ENCODE peak calls at places on chromosomes 5 and 9, in six cellular contexts. C, Y, L, R, T and Z are unnamed samples. For H3K9me3, the result is how much of the 10 kb centered on the place peaks cover.

GRCh38 chr9:137268538-137269201 is 8.9 kb upstream of the TOR4A start:
- DNase-seq in C (no peak), Y (peak), L (no peak), R (no peak), T (no peak), Z (peak)

GRCh38 chr5:122099060-122099790 is 21.2 kb upstream of the LOX start:
- DNase-seq in C (peak), Y (no peak), L (no peak), R (no peak), T (peak), Z (no peak)

GRCh38 chr9:35756743-35757526 is 2.9 kb upstream of the MSMP start:
- DNase-seq in C (no peak), Y (peak), L (peak), R (peak), T (peak), Z (peak)

GRCh38 chr5:133396187-133396621 is 216.1 kb downstream of the FSTL4 start:
- DNase-seq in C (no peak), Y (no peak), L (no peak), R (peak), T (no peak), Z (no peak)

GRCh38 chr5:766666-767431 is 17.7 kb downstream of the ZDHHC11B start:
- DNase-seq in C (no peak), Y (no peak), L (no peak), R (no peak), T (no peak), Z (no peak)

GRCh38 chr5:67774796-67775195 is 440.8 kb upstream of the PIK3R1 start:
- DNase-seq in C (no peak), Y (no peak), L (no peak), R (peak), T (no peak), Z (no peak)

GRCh38 chr5:81757404-81757803 is 6.5 kb upstream of the SSBP2 start:
- DNase-seq in C (no peak), Y (no peak), L (no peak), R (no peak), T (peak), Z (no peak)

GRCh38 chr9:76215066-76215465 is 179.2 kb downstream of the RFK start:
- DNase-seq in C (no peak), Y (peak), L (no peak), R (no peak), T (peak), Z (no peak)

GRCh38 chr5:180343110-180343845 is 9.9 kb downstream of the GFPT2 start:
- DNase-seq in C (no peak), Y (no peak), L (no peak), R (no peak), T (no peak), Z (peak)

GRCh38 chr5:170603578-170604565 is 100.1 kb downstream of the KCNIP1 start:
- DNase-seq in C (no peak), Y (peak), L (no peak), R (peak), T (no peak), Z (peak)

GRCh38 chr5:168111433-168111832 is 180.0 kb upstream of the WWC1 start:
- DNase-seq in C (no peak), Y (no peak), L (no peak), R (no peak), T (no peak), Z (no peak)

GRCh38 chr5:160363122-160363521 is 7.3 kb downstream of the C1QTNF2 start:
- DNase-seq in C (no peak), Y (no peak), L (no peak), R (no peak), T (no peak), Z (no peak)

GRCh38 chr5:107532182-107532878 is 138.4 kb downstream of the EFNA5 start:
- DNase-seq in C (no peak), Y (no peak), L (no peak), R (no peak), T (no peak), Z (no peak)

GRCh38 chr5:32331217-32331926 is 18.6 kb upstream of the MTMR12 start:
- DNase-seq in C (no peak), Y (no peak), L (no peak), R (no peak), T (peak), Z (no peak)

GRCh38 chr9:69582018-69582417 is 90.2 kb downstream of the APBA1 start:
- DNase-seq in C (no peak), Y (no peak), L (no peak), R (no peak), T (no peak), Z (no peak)

GRCh38 chr9:81759680-81760215 is 70.4 kb upstream of the TLE1 start:
- DNase-seq in C (peak), Y (peak), L (no peak), R (no peak), T (peak), Z (peak)

DNA sequence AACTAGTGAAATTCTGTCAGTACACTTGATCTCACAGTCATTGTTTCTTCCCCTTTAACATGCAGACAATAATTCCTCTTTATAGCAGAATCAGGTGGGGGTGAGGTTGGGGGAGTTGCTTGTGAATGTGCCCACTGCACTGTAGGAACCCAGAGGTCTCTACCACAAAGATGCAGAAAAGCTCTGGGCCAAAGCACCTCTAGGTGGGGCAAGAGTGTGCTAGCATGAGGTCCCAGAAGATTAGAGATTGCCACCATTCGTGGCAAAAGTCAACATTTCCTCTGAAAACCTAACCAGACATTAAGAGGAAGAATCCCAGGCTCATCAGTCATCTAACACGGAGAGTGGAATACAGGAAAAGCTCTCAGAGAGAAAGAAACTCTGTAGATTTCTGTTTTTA is 74.5 kb downstream of the PTCD2 start:
- DNase-seq in C (peak), Y (no peak), L (no peak), R (no peak), T (no peak), Z (no peak)
- H3K9me3 ChIP-seq in C (under half), Y (under half), L (under half), R (under half), T (under half), Z (under half)

GRCh38 chr9:108484468-108484867 is 371.3 kb downstream of the ACTL7B start:
- DNase-seq in C (no peak), Y (no peak), L (no peak), R (no peak), T (no peak), Z (no peak)

GRCh38 chr9:108483676-108484075 is 372.1 kb downstream of the ACTL7B start:
- DNase-seq in C (no peak), Y (no peak), L (no peak), R (no peak), T (no peak), Z (no peak)

GRCh38 chr9:108486791-108487190 is 369.0 kb downstream of the ACTL7B start:
- DNase-seq in C (no peak), Y (no peak), L (no peak), R (no peak), T (no peak), Z (no peak)

GRCh38 chr9:108489567-108489966 is 366.2 kb downstream of the ACTL7B start:
- DNase-seq in C (no peak), Y (no peak), L (no peak), R (no peak), T (no peak), Z (no peak)
- H3K9me3 ChIP-seq in C (under half), Y (under half), L (under half), R (under half), T (under half), Z (under half)

GRCh38 chr5:16007750-16008415 is 171.7 kb downstream of the MARCHF11 start:
- DNase-seq in C (no peak), Y (no peak), L (no peak), R (no peak), T (no peak), Z (peak)
- H3K9me3 ChIP-seq in C (under half), Y (under half), L (under half), R (under half), T (under half), Z (under half)

GRCh38 chr5:178988436-178989220 is 6.5 kb downstream of the GRM6 start:
- DNase-seq in C (no peak), Y (no peak), L (no peak), R (no peak), T (no peak), Z (no peak)
- H3K9me3 ChIP-seq in C (under half), Y (under half), L (under half), R (under half), T (under half), Z (under half)

DNA sequence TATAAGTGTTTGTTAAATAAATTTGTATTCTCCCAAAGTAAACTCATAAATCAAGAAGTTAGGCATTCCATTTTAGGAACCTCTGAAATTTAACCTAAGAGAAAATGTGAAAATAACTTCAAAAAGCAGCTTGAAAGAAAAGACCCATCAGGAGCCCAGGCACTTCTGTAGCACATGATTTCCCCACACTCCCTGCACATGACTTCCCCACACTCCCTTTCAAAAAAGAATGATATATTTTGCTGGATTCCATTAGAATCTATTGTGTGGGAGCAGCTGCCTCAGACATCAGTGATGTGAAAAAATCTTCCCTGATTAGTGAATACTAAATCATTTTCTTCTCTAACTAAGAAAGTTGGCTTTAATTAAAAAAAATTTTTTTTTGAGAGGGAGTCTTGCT is 83.3 kb downstream of the GLDC start:
- DNase-seq in C (no peak), Y (no peak), L (no peak), R (no peak), T (no peak), Z (no peak)
- H3K9me3 ChIP-seq in C (under half), Y (under half), L (under half), R (under half), T (under half), Z (under half)

GRCh38 chr5:141351591-141351990 is 1.7 kb downstream of the PCDHGB1 start:
- DNase-seq in C (no peak), Y (no peak), L (no peak), R (no peak), T (no peak), Z (no peak)
- H3K9me3 ChIP-seq in C (under half), Y (under half), L (half or more), R (under half), T (under half), Z (under half)

GRCh38 chr9:21890696-21891095 is 88.3 kb downstream of the MTAP start:
- DNase-seq in C (no peak), Y (no peak), L (no peak), R (no peak), T (no peak), Z (no peak)
- H3K9me3 ChIP-seq in C (under half), Y (under half), L (under half), R (half or more), T (half or more), Z (under half)

GRCh38 chr9:135272608-135273007 is 185.1 kb downstream of the OLFM1 start:
- DNase-seq in C (no peak), Y (no peak), L (no peak), R (no peak), T (no peak), Z (no peak)

GRCh38 chr9:135265931-135266330 is 178.5 kb downstream of the OLFM1 start:
- DNase-seq in C (no peak), Y (no peak), L (no peak), R (no peak), T (no peak), Z (no peak)

GRCh38 chr9:135267410-135267809 is 179.9 kb downstream of the OLFM1 start:
- DNase-seq in C (no peak), Y (no peak), L (no peak), R (no peak), T (no peak), Z (no peak)

GRCh38 chr9:135269912-135270630 is 182.6 kb downstream of the OLFM1 start:
- DNase-seq in C (no peak), Y (no peak), L (no peak), R (no peak), T (no peak), Z (no peak)

GRCh38 chr9:135268981-135269380 is 181.5 kb downstream of the OLFM1 start:
- DNase-seq in C (no peak), Y (no peak), L (no peak), R (no peak), T (no peak), Z (no peak)
- H3K9me3 ChIP-seq in C (under half), Y (under half), L (under half), R (under half), T (under half), Z (under half)

DNA sequence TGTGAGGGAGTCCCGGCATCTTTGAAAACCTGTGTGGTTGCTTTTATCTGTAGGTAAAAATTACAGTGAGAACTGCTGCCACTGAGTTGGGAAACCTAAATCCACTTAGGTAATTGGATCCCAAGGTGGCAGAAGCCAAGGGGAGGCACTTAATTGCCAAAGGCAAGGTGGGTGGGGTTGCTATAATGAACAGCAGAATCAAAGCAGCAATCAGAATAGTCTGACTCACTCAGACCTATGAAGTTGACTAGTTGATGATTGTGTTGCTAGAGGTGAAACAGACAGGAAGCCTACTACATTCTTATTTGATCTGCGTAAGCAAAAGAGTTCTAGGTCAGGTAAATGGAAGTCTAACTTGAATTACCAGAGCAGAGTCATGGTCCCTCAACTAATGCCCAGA is 17.3 kb upstream of the BICD2 start:
- DNase-seq in C (no peak), Y (no peak), L (no peak), R (no peak), T (peak), Z (no peak)
- H3K9me3 ChIP-seq in C (under half), Y (under half), L (under half), R (under half), T (under half), Z (under half)